ENCODE peak calls at places on chromosome 3, in five cellular contexts. One of them, this sample, is unnamed.

GRCh38 chr3:153667341-153667740 is 453.8 kb upstream of the ARHGEF26 start:
- DNase-seq in activated CD8-positive, alpha-beta memory T cell treated with anti-CD3 and anti-CD28 coated beads for 1 hour: no peak
- DNase-seq in left cardiac atrium: no peak
- DNase-seq in posterior cingulate gyrus: no peak
- DNase-seq in mesothelial cell of epicardium: no peak
- DNase-seq in this sample: no peak

GRCh38 chr3:31775383-31775782 is 205.7 kb downstream of the OSBPL10 start:
- DNase-seq in posterior cingulate gyrus: no peak
- DNase-seq in left cardiac atrium: no peak
- DNase-seq in activated CD8-positive, alpha-beta memory T cell treated with anti-CD3 and anti-CD28 coated beads for 1 hour: no peak
- DNase-seq in mesothelial cell of epicardium: no peak
- DNase-seq in this sample: no peak

GRCh38 chr3:100104817-100105413 is 9.4 kb downstream of the FILIP1L start:
- DNase-seq in posterior cingulate gyrus: no peak
- DNase-seq in left cardiac atrium: no peak
- DNase-seq in activated CD8-positive, alpha-beta memory T cell treated with anti-CD3 and anti-CD28 coated beads for 1 hour: no peak
- DNase-seq in mesothelial cell of epicardium: no peak
- DNase-seq in this sample: no peak

GRCh38 chr3:129567932-129568331 is 25.0 kb downstream of the H1-8 start:
- DNase-seq in mesothelial cell of epicardium: no peak
- DNase-seq in posterior cingulate gyrus: no peak
- DNase-seq in activated CD8-positive, alpha-beta memory T cell treated with anti-CD3 and anti-CD28 coated beads for 1 hour: no peak
- DNase-seq in left cardiac atrium: no peak
- DNase-seq in this sample: no peak

GRCh38 chr3:155270485-155271342 is 22.8 kb downstream of the STRIT1 start:
- DNase-seq in left cardiac atrium: no peak
- DNase-seq in mesothelial cell of epicardium: no peak
- DNase-seq in posterior cingulate gyrus: peak; percentile 72
- DNase-seq in activated CD8-positive, alpha-beta memory T cell treated with anti-CD3 and anti-CD28 coated beads for 1 hour: no peak
- DNase-seq in this sample: no peak

GRCh38 chr3:66751842-66752241 is 246.3 kb upstream of the KBTBD8 start:
- DNase-seq in posterior cingulate gyrus: no peak
- DNase-seq in activated CD8-positive, alpha-beta memory T cell treated with anti-CD3 and anti-CD28 coated beads for 1 hour: no peak
- DNase-seq in left cardiac atrium: no peak
- DNase-seq in mesothelial cell of epicardium: no peak
- DNase-seq in this sample: no peak

GRCh38 chr3:186042521-186043202 is 66.2 kb downstream of the ETV5 start:
- DNase-seq in posterior cingulate gyrus: no peak
- DNase-seq in activated CD8-positive, alpha-beta memory T cell treated with anti-CD3 and anti-CD28 coated beads for 1 hour: no peak
- DNase-seq in left cardiac atrium: no peak
- DNase-seq in mesothelial cell of epicardium: no peak
- DNase-seq in this sample: no peak

GRCh38 chr3:126360714-126361060 is 3.5 kb upstream of the KLF15 start:
- DNase-seq in left cardiac atrium: no peak
- DNase-seq in posterior cingulate gyrus: peak; percentile 41
- DNase-seq in mesothelial cell of epicardium: no peak
- DNase-seq in activated CD8-positive, alpha-beta memory T cell treated with anti-CD3 and anti-CD28 coated beads for 1 hour: no peak
- DNase-seq in this sample: no peak

GRCh38 chr3:172647823-172648222 is 63.0 kb downstream of the NCEH1 start:
- DNase-seq in mesothelial cell of epicardium: no peak
- DNase-seq in posterior cingulate gyrus: no peak
- DNase-seq in left cardiac atrium: no peak
- DNase-seq in activated CD8-positive, alpha-beta memory T cell treated with anti-CD3 and anti-CD28 coated beads for 1 hour: no peak
- DNase-seq in this sample: no peak

GRCh38 chr3:179093807-179094206 is 22.2 kb upstream of the ZMAT3 start:
- DNase-seq in activated CD8-positive, alpha-beta memory T cell treated with anti-CD3 and anti-CD28 coated beads for 1 hour: no peak
- DNase-seq in mesothelial cell of epicardium: no peak
- DNase-seq in left cardiac atrium: no peak
- DNase-seq in posterior cingulate gyrus: no peak
- DNase-seq in this sample: no peak

GRCh38 chr3:174002543-174002942 is 605.0 kb downstream of the NLGN1 start:
- DNase-seq in activated CD8-positive, alpha-beta memory T cell treated with anti-CD3 and anti-CD28 coated beads for 1 hour: no peak
- DNase-seq in posterior cingulate gyrus: no peak
- DNase-seq in left cardiac atrium: no peak
- DNase-seq in mesothelial cell of epicardium: no peak
- DNase-seq in this sample: no peak

GRCh38 chr3:24263069-24263668 is 231.5 kb downstream of the THRB start:
- DNase-seq in left cardiac atrium: no peak
- DNase-seq in mesothelial cell of epicardium: no peak
- DNase-seq in posterior cingulate gyrus: no peak
- DNase-seq in activated CD8-positive, alpha-beta memory T cell treated with anti-CD3 and anti-CD28 coated beads for 1 hour: no peak
- DNase-seq in this sample: no peak

GRCh38 chr3:171347017-171347979 is 112.9 kb downstream of the TNIK start:
- DNase-seq in mesothelial cell of epicardium: no peak
- DNase-seq in left cardiac atrium: no peak
- DNase-seq in posterior cingulate gyrus: no peak
- DNase-seq in activated CD8-positive, alpha-beta memory T cell treated with anti-CD3 and anti-CD28 coated beads for 1 hour: no peak
- DNase-seq in this sample: no peak

GRCh38 chr3:54171509-54171908 is 49.2 kb downstream of the CACNA2D3 start:
- DNase-seq in posterior cingulate gyrus: no peak
- DNase-seq in activated CD8-positive, alpha-beta memory T cell treated with anti-CD3 and anti-CD28 coated beads for 1 hour: no peak
- DNase-seq in mesothelial cell of epicardium: no peak
- DNase-seq in left cardiac atrium: no peak
- DNase-seq in this sample: no peak

GRCh38 chr3:138051946-138052802 is 42.2 kb downstream of the CLDN18 start:
- DNase-seq in left cardiac atrium: peak; percentile 40
- DNase-seq in posterior cingulate gyrus: no peak
- DNase-seq in activated CD8-positive, alpha-beta memory T cell treated with anti-CD3 and anti-CD28 coated beads for 1 hour: no peak
- DNase-seq in mesothelial cell of epicardium: no peak
- DNase-seq in this sample: no peak

GRCh38 chr3:45218578-45219390 is 7.3 kb downstream of the TMEM158 start:
- DNase-seq in posterior cingulate gyrus: no peak
- DNase-seq in activated CD8-positive, alpha-beta memory T cell treated with anti-CD3 and anti-CD28 coated beads for 1 hour: no peak
- DNase-seq in mesothelial cell of epicardium: no peak
- DNase-seq in left cardiac atrium: no peak
- DNase-seq in this sample: no peak

This sample was measured in sigmoid colon.